ENCODE peak calls at places on chromosomes 5 and 9, in ten cellular contexts. One of them, this sample, is unnamed.

GRCh38 chr9:81819859-81820546 is 108.2 kb upstream of the SPATA31D4 start:
- DNase-seq in DND-41: no peak
- DNase-seq in NB4: no peak
- DNase-seq in adrenal gland: no peak
- DNase-seq in psoas muscle: no peak
- DNase-seq in dorsolateral prefrontal cortex: no peak
- DNase-seq in fibroblast of pulmonary artery: no peak
- DNase-seq in lower leg skin: no peak
- DNase-seq in RWPE2: no peak
- DNase-seq in H1: no peak
- DNase-seq in this sample: no peak

GRCh38 chr5:122863721-122864120 is 18.3 kb downstream of the SNX24 start:
- DNase-seq in adrenal gland: no peak
- DNase-seq in DND-41: no peak
- DNase-seq in fibroblast of pulmonary artery: no peak
- DNase-seq in NB4: no peak
- DNase-seq in psoas muscle: no peak
- DNase-seq in lower leg skin: no peak
- DNase-seq in H1: no peak
- DNase-seq in RWPE2: no peak
- DNase-seq in dorsolateral prefrontal cortex: no peak
- DNase-seq in this sample: no peak

GRCh38 chr5:141646026-141646425 is 5.2 kb downstream of the FCHSD1 start:
- DNase-seq in fibroblast of pulmonary artery: no peak
- DNase-seq in H1: no peak
- DNase-seq in RWPE2: no peak
- DNase-seq in psoas muscle: no peak
- DNase-seq in dorsolateral prefrontal cortex: no peak
- DNase-seq in adrenal gland: no peak
- DNase-seq in lower leg skin: no peak
- DNase-seq in DND-41: no peak
- DNase-seq in NB4: no peak
- DNase-seq in this sample: no peak

GRCh38 chr5:139877129-139877597 is 81.6 kb downstream of the PSD2 start:
- DNase-seq in RWPE2: peak
- DNase-seq in H1: no peak
- DNase-seq in DND-41: no peak
- DNase-seq in psoas muscle: peak
- DNase-seq in fibroblast of pulmonary artery: no peak
- DNase-seq in lower leg skin: no peak
- DNase-seq in NB4: no peak
- DNase-seq in adrenal gland: no peak
- DNase-seq in dorsolateral prefrontal cortex: no peak
- DNase-seq in this sample: no peak

GRCh38 chr9:37149646-37150308 is 29.4 kb downstream of the ZCCHC7 start:
- DNase-seq in fibroblast of pulmonary artery: no peak
- DNase-seq in DND-41: no peak
- DNase-seq in adrenal gland: no peak
- DNase-seq in H1: no peak
- DNase-seq in dorsolateral prefrontal cortex: no peak
- DNase-seq in RWPE2: no peak
- DNase-seq in psoas muscle: no peak
- DNase-seq in lower leg skin: no peak
- DNase-seq in NB4: no peak
- DNase-seq in this sample: no peak

GRCh38 chr5:148972958-148973357 is 89.9 kb downstream of the SH3TC2 start:
- DNase-seq in DND-41: no peak
- DNase-seq in lower leg skin: peak
- DNase-seq in adrenal gland: no peak
- DNase-seq in RWPE2: peak
- DNase-seq in dorsolateral prefrontal cortex: no peak
- DNase-seq in fibroblast of pulmonary artery: peak
- DNase-seq in NB4: no peak
- DNase-seq in H1: no peak
- DNase-seq in psoas muscle: peak
- DNase-seq in this sample: no peak

GRCh38 chr9:90773593-90773992 is 28.0 kb upstream of the SYK start:
- DNase-seq in NB4: peak
- DNase-seq in H1: no peak
- DNase-seq in RWPE2: no peak
- DNase-seq in fibroblast of pulmonary artery: no peak
- DNase-seq in lower leg skin: no peak
- DNase-seq in adrenal gland: no peak
- DNase-seq in psoas muscle: no peak
- DNase-seq in DND-41: peak
- DNase-seq in dorsolateral prefrontal cortex: no peak
- DNase-seq in this sample: peak

GRCh38 chr5:139671096-139671841 is 23.1 kb downstream of the CXXC5 start:
- DNase-seq in fibroblast of pulmonary artery: no peak
- DNase-seq in RWPE2: no peak
- DNase-seq in dorsolateral prefrontal cortex: peak
- DNase-seq in NB4: peak
- DNase-seq in DND-41: peak
- DNase-seq in H1: no peak
- DNase-seq in psoas muscle: no peak
- DNase-seq in adrenal gland: no peak
- DNase-seq in lower leg skin: no peak
- DNase-seq in this sample: peak

GRCh38 chr9:124855944-124856773 is 2.9 kb downstream of the WDR38 start:
- DNase-seq in lower leg skin: no peak
- DNase-seq in psoas muscle: no peak
- DNase-seq in H1: peak
- DNase-seq in dorsolateral prefrontal cortex: no peak
- DNase-seq in fibroblast of pulmonary artery: no peak
- DNase-seq in adrenal gland: no peak
- DNase-seq in DND-41: peak
- DNase-seq in NB4: peak
- DNase-seq in RWPE2: no peak
- DNase-seq in this sample: peak

GRCh38 chr5:10140195-10140973 is 109.3 kb downstream of the ATPSCKMT start:
- DNase-seq in adrenal gland: no peak
- DNase-seq in fibroblast of pulmonary artery: peak
- DNase-seq in dorsolateral prefrontal cortex: no peak
- DNase-seq in DND-41: no peak
- DNase-seq in NB4: peak
- DNase-seq in RWPE2: no peak
- DNase-seq in lower leg skin: no peak
- DNase-seq in psoas muscle: no peak
- DNase-seq in H1: no peak
- DNase-seq in this sample: no peak

GRCh38 chr9:696332-697090 is 145.0 kb upstream of the DMRT1 start:
- DNase-seq in DND-41: no peak
- DNase-seq in psoas muscle: peak
- DNase-seq in fibroblast of pulmonary artery: peak
- DNase-seq in dorsolateral prefrontal cortex: no peak
- DNase-seq in adrenal gland: peak
- DNase-seq in NB4: no peak
- DNase-seq in H1: no peak
- DNase-seq in lower leg skin: peak
- DNase-seq in RWPE2: no peak
- DNase-seq in this sample: no peak

GRCh38 chr5:84603557-84604185 is 219.0 kb upstream of the EDIL3 start:
- DNase-seq in RWPE2: no peak
- DNase-seq in NB4: no peak
- DNase-seq in dorsolateral prefrontal cortex: peak
- DNase-seq in psoas muscle: peak
- DNase-seq in DND-41: no peak
- DNase-seq in H1: no peak
- DNase-seq in lower leg skin: peak
- DNase-seq in fibroblast of pulmonary artery: peak
- DNase-seq in adrenal gland: no peak
- DNase-seq in this sample: no peak

GRCh38 chr9:33458444-33458843 is 11.1 kb upstream of the AQP3 start:
- DNase-seq in psoas muscle: no peak
- DNase-seq in NB4: peak
- DNase-seq in fibroblast of pulmonary artery: no peak
- DNase-seq in dorsolateral prefrontal cortex: no peak
- DNase-seq in adrenal gland: no peak
- DNase-seq in RWPE2: peak
- DNase-seq in H1: no peak
- DNase-seq in lower leg skin: no peak
- DNase-seq in DND-41: no peak
- DNase-seq in this sample: peak

GRCh38 chr5:53419247-53419646 is 61.2 kb upstream of the FST start:
- DNase-seq in adrenal gland: no peak
- DNase-seq in RWPE2: no peak
- DNase-seq in H1: no peak
- DNase-seq in NB4: no peak
- DNase-seq in dorsolateral prefrontal cortex: no peak
- DNase-seq in fibroblast of pulmonary artery: peak
- DNase-seq in lower leg skin: no peak
- DNase-seq in DND-41: no peak
- DNase-seq in psoas muscle: no peak
- DNase-seq in this sample: no peak

GRCh38 chr5:115895821-115896220 is 54.1 kb downstream of the AP3S1 start:
- DNase-seq in lower leg skin: no peak
- DNase-seq in DND-41: no peak
- DNase-seq in H1: no peak
- DNase-seq in RWPE2: no peak
- DNase-seq in dorsolateral prefrontal cortex: no peak
- DNase-seq in fibroblast of pulmonary artery: no peak
- DNase-seq in psoas muscle: no peak
- DNase-seq in adrenal gland: no peak
- DNase-seq in NB4: no peak
- DNase-seq in this sample: no peak

GRCh38 chr9:34576943-34577634 is 12.4 kb downstream of the CNTFR start:
- DNase-seq in DND-41: no peak
- DNase-seq in adrenal gland: no peak
- DNase-seq in lower leg skin: no peak
- DNase-seq in dorsolateral prefrontal cortex: no peak
- DNase-seq in psoas muscle: no peak
- DNase-seq in H1: no peak
- DNase-seq in NB4: no peak
- DNase-seq in RWPE2: no peak
- DNase-seq in fibroblast of pulmonary artery: no peak
- DNase-seq in this sample: no peak

GRCh38 chr9:80698725-80699124 is 990.6 kb downstream of the TLE1 start:
- DNase-seq in lower leg skin: no peak
- DNase-seq in adrenal gland: no peak
- DNase-seq in dorsolateral prefrontal cortex: no peak
- DNase-seq in fibroblast of pulmonary artery: no peak
- DNase-seq in NB4: no peak
- DNase-seq in psoas muscle: no peak
- DNase-seq in RWPE2: no peak
- DNase-seq in DND-41: no peak
- DNase-seq in H1: no peak
- DNase-seq in this sample: no peak

GRCh38 chr9:121612511-121612998 is 38.9 kb upstream of the DAB2IP start:
- DNase-seq in fibroblast of pulmonary artery: no peak
- DNase-seq in DND-41: no peak
- DNase-seq in psoas muscle: peak
- DNase-seq in NB4: peak
- DNase-seq in dorsolateral prefrontal cortex: no peak
- DNase-seq in RWPE2: no peak
- DNase-seq in H1: no peak
- DNase-seq in lower leg skin: no peak
- DNase-seq in adrenal gland: no peak
- DNase-seq in this sample: no peak

GRCh38 chr9:9170735-9171134 is 1371.2 kb upstream of the DMAC1 start:
- DNase-seq in lower leg skin: no peak
- DNase-seq in NB4: no peak
- DNase-seq in DND-41: peak
- DNase-seq in adrenal gland: no peak
- DNase-seq in RWPE2: no peak
- DNase-seq in dorsolateral prefrontal cortex: no peak
- DNase-seq in psoas muscle: no peak
- DNase-seq in H1: no peak
- DNase-seq in fibroblast of pulmonary artery: no peak
- DNase-seq in this sample: peak
- H3K4me3 ChIP-seq in lower leg skin: no peak
- H3K4me3 ChIP-seq in NB4: no peak
- H3K4me3 ChIP-seq in DND-41: no peak
- H3K4me3 ChIP-seq in adrenal gland: no peak
- H3K4me3 ChIP-seq in RWPE2: no peak
- H3K4me3 ChIP-seq in dorsolateral prefrontal cortex: no peak
- H3K4me3 ChIP-seq in psoas muscle: no peak
- H3K4me3 ChIP-seq in H1: no peak
- H3K4me3 ChIP-seq in fibroblast of pulmonary artery: no peak
- H3K4me3 ChIP-seq in this sample: no peak

GRCh38 chr5:40656766-40657165 is 22.9 kb upstream of the PTGER4 start:
- DNase-seq in adrenal gland: no peak
- DNase-seq in NB4: no peak
- DNase-seq in psoas muscle: no peak
- DNase-seq in dorsolateral prefrontal cortex: no peak
- DNase-seq in fibroblast of pulmonary artery: no peak
- DNase-seq in H1: no peak
- DNase-seq in lower leg skin: no peak
- DNase-seq in DND-41: no peak
- DNase-seq in RWPE2: no peak
- DNase-seq in this sample: no peak
- TF ChIP-seq CTCF in adrenal gland: no peak
- TF ChIP-seq CTCF in NB4: no peak
- TF ChIP-seq CTCF in psoas muscle: no peak
- TF ChIP-seq CTCF in dorsolateral prefrontal cortex: no peak
- TF ChIP-seq CTCF in fibroblast of pulmonary artery: no peak
- TF ChIP-seq CTCF in H1: no peak
- TF ChIP-seq CTCF in lower leg skin: no peak
- TF ChIP-seq CTCF in DND-41: no peak
- TF ChIP-seq CTCF in RWPE2: no peak
- TF ChIP-seq CTCF in this sample: no peak

DNA sequence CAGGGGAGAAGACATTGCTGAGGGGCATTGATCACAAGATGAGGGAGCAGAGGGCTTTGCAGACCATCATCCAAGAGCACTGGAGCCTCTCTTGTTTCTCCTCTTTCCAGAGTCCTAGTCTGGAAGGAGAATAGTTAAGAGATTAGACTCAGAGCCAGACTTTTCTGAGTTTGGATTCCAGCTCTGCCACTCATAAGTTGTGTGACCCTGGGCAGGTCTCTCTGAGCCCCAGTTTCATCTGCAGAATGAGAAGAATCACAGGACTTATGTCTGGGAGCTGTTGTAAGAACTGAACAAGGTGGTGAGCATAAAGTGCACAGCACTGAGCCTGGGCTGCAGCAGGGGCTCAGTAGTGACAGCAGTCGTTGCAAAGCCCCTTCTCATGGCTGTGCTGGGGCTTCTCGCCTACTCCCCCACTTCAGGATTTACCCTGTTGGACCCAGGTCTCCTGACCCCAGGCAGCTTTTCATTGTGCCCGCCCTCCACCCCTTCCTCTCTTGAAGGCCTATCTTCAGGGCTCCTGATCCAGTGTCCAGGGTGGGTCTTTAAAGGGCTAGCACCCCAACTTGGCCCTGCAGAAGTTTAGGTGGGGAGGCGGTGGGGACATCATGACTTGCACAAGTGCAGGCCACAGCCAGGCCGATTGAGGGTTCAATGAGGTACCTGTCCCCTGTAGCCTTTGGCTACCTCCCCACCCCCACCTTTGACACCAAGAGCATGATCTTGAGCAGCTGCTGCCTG is 1.5 kb downstream of the SYNPO start:
- DNase-seq in dorsolateral prefrontal cortex: no peak
- DNase-seq in RWPE2: no peak
- DNase-seq in NB4: no peak
- DNase-seq in DND-41: no peak
- DNase-seq in fibroblast of pulmonary artery: no peak
- DNase-seq in adrenal gland: no peak
- DNase-seq in lower leg skin: no peak
- DNase-seq in H1: no peak
- DNase-seq in psoas muscle: no peak
- DNase-seq in this sample: no peak
- H3K4me3 ChIP-seq in dorsolateral prefrontal cortex: peak
- H3K4me3 ChIP-seq in RWPE2: no peak
- H3K4me3 ChIP-seq in NB4: no peak
- H3K4me3 ChIP-seq in DND-41: no peak
- H3K4me3 ChIP-seq in fibroblast of pulmonary artery: peak
- H3K4me3 ChIP-seq in adrenal gland: no peak
- H3K4me3 ChIP-seq in lower leg skin: no peak
- H3K4me3 ChIP-seq in H1: no peak
- H3K4me3 ChIP-seq in psoas muscle: peak
- H3K4me3 ChIP-seq in this sample: no peak

GRCh38 chr5:42423285-42424152 is at the start of gene GHR:
- DNase-seq in DND-41: no peak
- DNase-seq in psoas muscle: peak
- DNase-seq in dorsolateral prefrontal cortex: peak
- DNase-seq in lower leg skin: peak
- DNase-seq in fibroblast of pulmonary artery: peak
- DNase-seq in H1: peak
- DNase-seq in NB4: peak
- DNase-seq in adrenal gland: peak
- DNase-seq in RWPE2: peak
- DNase-seq in this sample: peak
- TF ChIP-seq CTCF in DND-41: peak
- TF ChIP-seq CTCF in psoas muscle: peak
- TF ChIP-seq CTCF in dorsolateral prefrontal cortex: peak
- TF ChIP-seq CTCF in lower leg skin: no peak
- TF ChIP-seq CTCF in fibroblast of pulmonary artery: peak
- TF ChIP-seq CTCF in H1: peak
- TF ChIP-seq CTCF in NB4: peak
- TF ChIP-seq CTCF in adrenal gland: peak
- TF ChIP-seq CTCF in RWPE2: peak
- TF ChIP-seq CTCF in this sample: peak

This sample was measured in GM12865.